ENCODE peak calls at places on chromosomes 4 and X, in six cellular contexts. W, C, S, X, Z and R are unnamed samples.

GRCh38 chrX:54921427-54922021 is 900 bp downstream of the TRO start:
- DNase-seq in Z (peak; percentile 39), X (peak; percentile 91), W (peak; percentile 54), S (no peak), C (peak; percentile 43), R (no peak)

GRCh38 chrX:10726647-10727046 is 106.3 kb upstream of the MID1 start:
- DNase-seq in Z (no peak), X (no peak), W (no peak), C (no peak), S (no peak), R (no peak)

GRCh38 chr4:182925298-182925738 is 8.1 kb upstream of the DCTD start:
- DNase-seq in C (peak; percentile 43), X (peak; percentile 80), Z (peak; percentile 63), W (peak; percentile 59), S (peak; percentile 24), R (no peak)

GRCh38 chr4:95547708-95548471 is 883 bp downstream of the UNC5C start:
- DNase-seq in W (no peak), C (no peak), Z (no peak), X (no peak), S (no peak), R (no peak)

GRCh38 chr4:87304659-87305277 is 17.9 kb downstream of the HSD17B13 start:
- DNase-seq in C (no peak), W (no peak), S (peak; percentile 10), X (no peak), Z (no peak), R (no peak)

GRCh38 chrX:52839137-52839536 is 28.1 kb downstream of the XAGE5 start:
- DNase-seq in W (no peak), Z (no peak), C (no peak), S (no peak), X (no peak), R (no peak)

GRCh38 chr4:166622425-166622977 is 611.8 kb downstream of the SPOCK3 start:
- DNase-seq in C (no peak), S (no peak), W (no peak), Z (no peak), X (no peak), R (no peak)

GRCh38 chrX:69014200-69014599 is 151.1 kb downstream of the PJA1 start:
- DNase-seq in C (no peak), Z (no peak), X (no peak), W (no peak), S (no peak), R (no peak)

GRCh38 chr4:72714482-72715279 is 145.7 kb upstream of the ADAMTS3 start:
- DNase-seq in W (no peak), C (no peak), S (no peak), X (no peak), Z (no peak), R (no peak)